ENCODE peak calls at places on chromosome 5, in nine cellular contexts. One of them, this sample, is unnamed.

GRCh38 chr5:181045316-181045715 is 5.2 kb downstream of the BTNL9 start:
- DNase-seq in coronary artery: no peak
- DNase-seq in astrocyte of the cerebellum: no peak
- DNase-seq in ascending aorta: no peak
- DNase-seq in CD8-positive, alpha-beta T cell: no peak
- DNase-seq in OCI-LY7: peak; percentile 75
- DNase-seq in choroid plexus epithelial cell: no peak
- DNase-seq in HFF-Myc: no peak
- DNase-seq in GM10248: no peak
- DNase-seq in this sample: no peak

GRCh38 chr5:151023651-151024050 is 3.3 kb downstream of the GPX3 start:
- DNase-seq in GM10248: no peak
- DNase-seq in ascending aorta: peak; percentile 91
- DNase-seq in choroid plexus epithelial cell: no peak
- DNase-seq in astrocyte of the cerebellum: no peak
- DNase-seq in OCI-LY7: no peak
- DNase-seq in HFF-Myc: no peak
- DNase-seq in coronary artery: peak; percentile 88
- DNase-seq in CD8-positive, alpha-beta T cell: no peak
- DNase-seq in this sample: no peak

GRCh38 chr5:5353681-5354080 is 68.8 kb upstream of the ICE1 start:
- DNase-seq in astrocyte of the cerebellum: no peak
- DNase-seq in HFF-Myc: no peak
- DNase-seq in coronary artery: peak; percentile 41
- DNase-seq in ascending aorta: no peak
- DNase-seq in choroid plexus epithelial cell: no peak
- DNase-seq in OCI-LY7: no peak
- DNase-seq in GM10248: no peak
- DNase-seq in CD8-positive, alpha-beta T cell: no peak
- DNase-seq in this sample: no peak

GRCh38 chr5:73596705-73597328 is 29.2 kb upstream of the ARHGEF28 start:
- DNase-seq in OCI-LY7: peak; percentile 38
- DNase-seq in ascending aorta: no peak
- DNase-seq in GM10248: no peak
- DNase-seq in CD8-positive, alpha-beta T cell: no peak
- DNase-seq in choroid plexus epithelial cell: peak; percentile 60
- DNase-seq in HFF-Myc: peak; percentile 26
- DNase-seq in coronary artery: no peak
- DNase-seq in astrocyte of the cerebellum: no peak
- DNase-seq in this sample: peak; percentile 40

GRCh38 chr5:100574716-100575115 is 39.5 kb downstream of the FAM174A start:
- DNase-seq in HFF-Myc: no peak
- DNase-seq in OCI-LY7: no peak
- DNase-seq in ascending aorta: no peak
- DNase-seq in CD8-positive, alpha-beta T cell: no peak
- DNase-seq in choroid plexus epithelial cell: no peak
- DNase-seq in coronary artery: no peak
- DNase-seq in astrocyte of the cerebellum: no peak
- DNase-seq in GM10248: no peak
- DNase-seq in this sample: no peak

GRCh38 chr5:15719784-15720183 is 219.8 kb downstream of the FBXL7 start:
- DNase-seq in ascending aorta: no peak
- DNase-seq in GM10248: no peak
- DNase-seq in choroid plexus epithelial cell: no peak
- DNase-seq in coronary artery: no peak
- DNase-seq in astrocyte of the cerebellum: no peak
- DNase-seq in CD8-positive, alpha-beta T cell: no peak
- DNase-seq in HFF-Myc: no peak
- DNase-seq in OCI-LY7: no peak
- DNase-seq in this sample: no peak

GRCh38 chr5:54309237-54309636 is 1.1 kb downstream of the ARL15 start:
- DNase-seq in GM10248: no peak
- DNase-seq in choroid plexus epithelial cell: peak; percentile 16
- DNase-seq in HFF-Myc: no peak
- DNase-seq in CD8-positive, alpha-beta T cell: no peak
- DNase-seq in astrocyte of the cerebellum: no peak
- DNase-seq in ascending aorta: no peak
- DNase-seq in OCI-LY7: peak; percentile 7
- DNase-seq in coronary artery: no peak
- DNase-seq in this sample: no peak

GRCh38 chr5:10476878-10477277 is 35.2 kb downstream of the ROPN1L start:
- DNase-seq in CD8-positive, alpha-beta T cell: no peak
- DNase-seq in choroid plexus epithelial cell: no peak
- DNase-seq in coronary artery: no peak
- DNase-seq in OCI-LY7: no peak
- DNase-seq in ascending aorta: no peak
- DNase-seq in GM10248: no peak
- DNase-seq in HFF-Myc: no peak
- DNase-seq in astrocyte of the cerebellum: no peak
- DNase-seq in this sample: no peak

GRCh38 chr5:15620501-15620900 is 120.5 kb downstream of the FBXL7 start:
- DNase-seq in HFF-Myc: peak; percentile 61
- DNase-seq in choroid plexus epithelial cell: peak; percentile 66
- DNase-seq in astrocyte of the cerebellum: peak; percentile 49
- DNase-seq in coronary artery: peak; percentile 77
- DNase-seq in CD8-positive, alpha-beta T cell: no peak
- DNase-seq in GM10248: no peak
- DNase-seq in ascending aorta: peak; percentile 86
- DNase-seq in OCI-LY7: no peak
- DNase-seq in this sample: no peak

GRCh38 chr5:66701244-66701643 is 105.1 kb downstream of the MAST4 start:
- DNase-seq in OCI-LY7: peak; percentile 64
- DNase-seq in CD8-positive, alpha-beta T cell: no peak
- DNase-seq in GM10248: peak; percentile 32
- DNase-seq in choroid plexus epithelial cell: no peak
- DNase-seq in HFF-Myc: no peak
- DNase-seq in coronary artery: no peak
- DNase-seq in ascending aorta: no peak
- DNase-seq in astrocyte of the cerebellum: no peak
- DNase-seq in this sample: no peak

GRCh38 chr5:79560774-79561524 is 47.0 kb upstream of the HOMER1 start:
- DNase-seq in CD8-positive, alpha-beta T cell: no peak
- DNase-seq in ascending aorta: no peak
- DNase-seq in coronary artery: no peak
- DNase-seq in HFF-Myc: no peak
- DNase-seq in GM10248: peak; percentile 64
- DNase-seq in choroid plexus epithelial cell: peak; percentile 27
- DNase-seq in astrocyte of the cerebellum: no peak
- DNase-seq in OCI-LY7: peak; percentile 14
- DNase-seq in this sample: no peak

GRCh38 chr5:143314664-143315063 is 88.8 kb downstream of the NR3C1 start:
- DNase-seq in astrocyte of the cerebellum: peak; percentile 47
- DNase-seq in coronary artery: no peak
- DNase-seq in GM10248: no peak
- DNase-seq in HFF-Myc: no peak
- DNase-seq in ascending aorta: no peak
- DNase-seq in OCI-LY7: no peak
- DNase-seq in CD8-positive, alpha-beta T cell: no peak
- DNase-seq in choroid plexus epithelial cell: peak; percentile 72
- DNase-seq in this sample: no peak

GRCh38 chr5:35811108-35811741 is 45.5 kb upstream of the IL7R start:
- DNase-seq in GM10248: no peak
- DNase-seq in HFF-Myc: no peak
- DNase-seq in choroid plexus epithelial cell: peak; percentile 76
- DNase-seq in OCI-LY7: no peak
- DNase-seq in astrocyte of the cerebellum: no peak
- DNase-seq in ascending aorta: no peak
- DNase-seq in coronary artery: no peak
- DNase-seq in CD8-positive, alpha-beta T cell: peak; percentile 36
- DNase-seq in this sample: no peak

GRCh38 chr5:54785729-54786548 is 199.5 kb downstream of the ESM1 start:
- DNase-seq in coronary artery: no peak
- DNase-seq in astrocyte of the cerebellum: no peak
- DNase-seq in GM10248: no peak
- DNase-seq in choroid plexus epithelial cell: peak; percentile 23
- DNase-seq in HFF-Myc: no peak
- DNase-seq in CD8-positive, alpha-beta T cell: no peak
- DNase-seq in ascending aorta: no peak
- DNase-seq in OCI-LY7: peak; percentile 28
- DNase-seq in this sample: no peak

GRCh38 chr5:154446183-154447073 is 631 bp downstream of the SAP30L start:
- DNase-seq in HFF-Myc: no peak
- DNase-seq in ascending aorta: peak; percentile 83
- DNase-seq in GM10248: peak; percentile 59
- DNase-seq in choroid plexus epithelial cell: peak; percentile 73
- DNase-seq in astrocyte of the cerebellum: peak; percentile 35
- DNase-seq in CD8-positive, alpha-beta T cell: peak; percentile 39
- DNase-seq in coronary artery: peak; percentile 82
- DNase-seq in OCI-LY7: peak; percentile 25
- DNase-seq in this sample: peak; percentile 53

GRCh38 chr5:14228219-14228618 is 85.1 kb downstream of the TRIO start:
- DNase-seq in ascending aorta: no peak
- DNase-seq in coronary artery: no peak
- DNase-seq in HFF-Myc: no peak
- DNase-seq in CD8-positive, alpha-beta T cell: no peak
- DNase-seq in GM10248: no peak
- DNase-seq in choroid plexus epithelial cell: peak; percentile 50
- DNase-seq in astrocyte of the cerebellum: no peak
- DNase-seq in OCI-LY7: no peak
- DNase-seq in this sample: no peak

GRCh38 chr5:1594336-1595106 is 70.8 kb upstream of the LPCAT1 start:
- DNase-seq in astrocyte of the cerebellum: no peak
- DNase-seq in choroid plexus epithelial cell: no peak
- DNase-seq in ascending aorta: peak; percentile 81
- DNase-seq in coronary artery: no peak
- DNase-seq in GM10248: peak; percentile 96
- DNase-seq in HFF-Myc: peak; percentile 20
- DNase-seq in OCI-LY7: no peak
- DNase-seq in CD8-positive, alpha-beta T cell: peak; percentile 89
- DNase-seq in this sample: peak; percentile 86
- TF ChIP-seq CTCF in astrocyte of the cerebellum: no peak
- TF ChIP-seq CTCF in choroid plexus epithelial cell: no peak
- TF ChIP-seq CTCF in ascending aorta: peak; percentile 41
- TF ChIP-seq CTCF in coronary artery: no peak
- TF ChIP-seq CTCF in GM10248: peak; percentile 75
- TF ChIP-seq CTCF in HFF-Myc: peak; percentile 16
- TF ChIP-seq CTCF in OCI-LY7: peak; percentile 22
- TF ChIP-seq CTCF in CD8-positive, alpha-beta T cell: peak; percentile 37
- TF ChIP-seq CTCF in this sample: peak; percentile 59

DNA sequence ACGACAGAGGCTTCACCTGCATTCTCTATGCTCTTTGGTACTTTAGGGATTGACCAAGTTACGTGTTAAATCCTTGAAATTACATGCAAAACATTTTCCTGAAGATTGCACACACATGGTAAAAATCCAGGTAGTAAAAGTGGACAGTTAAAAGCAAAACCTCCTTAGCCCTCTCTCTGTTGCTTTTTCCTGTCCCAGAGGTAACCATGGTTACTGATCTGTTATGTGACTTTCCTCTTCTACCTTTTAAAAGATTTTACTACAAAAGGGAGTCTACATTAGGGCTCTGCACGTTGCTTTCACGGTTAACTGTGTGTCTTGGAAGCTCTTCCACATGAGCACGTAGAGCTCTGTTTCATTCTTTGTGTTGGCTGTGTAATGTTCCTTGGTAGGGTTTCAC is 97.0 kb downstream of the PPARGC1B start:
- DNase-seq in GM10248: no peak
- DNase-seq in CD8-positive, alpha-beta T cell: no peak
- DNase-seq in choroid plexus epithelial cell: no peak
- DNase-seq in ascending aorta: no peak
- DNase-seq in OCI-LY7: no peak
- DNase-seq in HFF-Myc: no peak
- DNase-seq in astrocyte of the cerebellum: no peak
- DNase-seq in coronary artery: no peak
- DNase-seq in this sample: no peak
- TF ChIP-seq CTCF in GM10248: no peak
- TF ChIP-seq CTCF in CD8-positive, alpha-beta T cell: no peak
- TF ChIP-seq CTCF in choroid plexus epithelial cell: no peak
- TF ChIP-seq CTCF in ascending aorta: no peak
- TF ChIP-seq CTCF in OCI-LY7: no peak
- TF ChIP-seq CTCF in HFF-Myc: no peak
- TF ChIP-seq CTCF in astrocyte of the cerebellum: no peak
- TF ChIP-seq CTCF in coronary artery: no peak
- TF ChIP-seq CTCF in this sample: no peak

DNA sequence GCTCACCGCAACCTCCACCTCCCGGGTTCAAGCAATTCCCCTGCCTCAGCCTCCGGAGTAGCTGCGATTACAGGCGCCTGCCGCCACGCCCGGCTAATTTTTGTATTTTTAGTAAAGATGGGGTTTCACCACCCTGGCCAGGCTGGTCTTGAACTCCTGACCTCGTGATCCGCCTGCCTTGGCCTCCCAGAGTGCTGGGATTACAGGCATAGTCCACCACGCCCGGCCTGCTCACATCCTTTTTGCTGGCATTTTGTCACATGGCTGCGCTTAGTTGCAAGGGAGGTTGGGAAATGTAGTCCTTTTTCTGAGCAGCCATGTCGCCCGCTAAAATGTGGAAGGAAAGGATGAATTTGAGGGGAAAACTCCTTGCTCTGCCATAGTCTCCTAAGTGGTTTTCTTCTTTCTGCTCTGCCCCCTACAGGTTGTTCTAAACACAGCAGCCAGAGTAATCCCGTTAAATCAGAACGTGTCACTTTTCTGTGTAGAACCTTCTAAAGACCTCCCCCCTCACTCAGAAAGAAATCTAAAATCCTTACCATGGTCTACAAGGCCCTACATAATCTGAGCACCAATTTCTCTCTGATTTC is 57.8 kb upstream of the HSPA9 start:
- DNase-seq in coronary artery: no peak
- DNase-seq in choroid plexus epithelial cell: peak; percentile 91
- DNase-seq in HFF-Myc: peak; percentile 77
- DNase-seq in ascending aorta: peak; percentile 77
- DNase-seq in astrocyte of the cerebellum: peak; percentile 55
- DNase-seq in GM10248: peak; percentile 46
- DNase-seq in OCI-LY7: peak; percentile 12
- DNase-seq in CD8-positive, alpha-beta T cell: no peak
- DNase-seq in this sample: peak; percentile 54
- TF ChIP-seq CTCF in coronary artery: peak; percentile 17
- TF ChIP-seq CTCF in choroid plexus epithelial cell: peak; percentile 56
- TF ChIP-seq CTCF in HFF-Myc: peak; percentile 41
- TF ChIP-seq CTCF in ascending aorta: peak; percentile 12
- TF ChIP-seq CTCF in astrocyte of the cerebellum: peak; percentile 35
- TF ChIP-seq CTCF in GM10248: peak; percentile 41
- TF ChIP-seq CTCF in OCI-LY7: peak; percentile 67
- TF ChIP-seq CTCF in CD8-positive, alpha-beta T cell: no peak
- TF ChIP-seq CTCF in this sample: peak; percentile 61

DNA sequence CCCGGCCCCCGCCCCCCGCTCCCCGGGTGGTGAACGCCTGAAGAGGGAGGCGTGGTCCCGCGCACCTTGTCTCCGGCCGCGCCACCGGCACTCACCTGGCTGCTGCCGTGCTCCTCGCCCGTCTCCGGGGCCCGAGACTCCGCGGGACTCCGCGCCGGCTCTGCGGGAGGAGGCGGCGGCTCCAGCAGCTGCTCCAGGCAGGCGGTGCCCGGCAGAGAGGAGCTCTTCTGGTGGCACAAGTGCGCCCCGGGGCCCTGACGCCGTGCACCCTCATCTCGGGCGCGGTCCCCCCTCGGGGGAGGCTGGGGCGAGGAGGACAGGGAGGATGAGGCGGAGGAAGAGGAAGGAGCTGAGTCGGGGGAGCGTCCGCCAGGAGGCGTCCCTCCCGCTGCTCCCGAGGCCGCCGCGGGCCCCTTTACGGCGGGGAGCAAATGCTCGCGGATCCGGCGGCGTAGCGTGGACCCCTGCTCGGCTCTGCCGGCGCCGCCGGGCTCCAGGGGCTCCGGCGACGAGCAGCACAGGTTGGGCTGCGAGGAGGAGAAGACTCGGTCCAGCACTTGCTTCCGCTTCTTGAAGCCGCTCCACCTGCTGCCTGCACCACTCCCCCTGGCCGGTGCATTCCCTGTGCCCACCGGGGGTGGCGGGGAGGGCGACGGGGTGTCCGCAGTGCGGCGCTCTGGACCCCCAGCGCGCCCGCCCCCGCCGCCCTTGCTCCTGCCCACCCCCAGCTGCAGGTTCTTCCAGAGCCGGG is 958 bp downstream of the MCTP1 start:
- DNase-seq in OCI-LY7: no peak
- DNase-seq in coronary artery: no peak
- DNase-seq in ascending aorta: no peak
- DNase-seq in CD8-positive, alpha-beta T cell: peak; percentile 5
- DNase-seq in choroid plexus epithelial cell: peak; percentile 10
- DNase-seq in astrocyte of the cerebellum: no peak
- DNase-seq in GM10248: peak; percentile 63
- DNase-seq in HFF-Myc: no peak
- DNase-seq in this sample: peak; percentile 46
- TF ChIP-seq CTCF in OCI-LY7: no peak
- TF ChIP-seq CTCF in coronary artery: no peak
- TF ChIP-seq CTCF in ascending aorta: peak; percentile 12
- TF ChIP-seq CTCF in CD8-positive, alpha-beta T cell: no peak
- TF ChIP-seq CTCF in choroid plexus epithelial cell: peak; percentile 50
- TF ChIP-seq CTCF in astrocyte of the cerebellum: peak; percentile 57
- TF ChIP-seq CTCF in GM10248: peak; percentile 50
- TF ChIP-seq CTCF in HFF-Myc: peak; percentile 50
- TF ChIP-seq CTCF in this sample: peak; percentile 74